ENCODE peak calls at places on chromosome 1, in six cellular contexts. One of them, this sample, is unnamed.

GRCh38 chr1:57839067-57839466 is 415.2 kb upstream of the DAB1 start:
- DNase-seq in stimulated activated CD4-positive, alpha-beta T cell treated with anti-CD3 and anti-CD28 coated beads, Interleukin-4, amount 100 ng/mL, for 4 hours: no peak
- DNase-seq in naive thymus-derived CD8-positive, alpha-beta T cell: no peak
- DNase-seq in frontal cortex: no peak
- DNase-seq in T-helper 2 cell: no peak
- DNase-seq in CD8-positive, alpha-beta memory T cell: no peak
- DNase-seq in this sample: no peak

GRCh38 chr1:162899422-162900168 is 38.6 kb upstream of the CCDC190 start:
- DNase-seq in frontal cortex: no peak
- DNase-seq in CD8-positive, alpha-beta memory T cell: no peak
- DNase-seq in T-helper 2 cell: no peak
- DNase-seq in stimulated activated CD4-positive, alpha-beta T cell treated with anti-CD3 and anti-CD28 coated beads, Interleukin-4, amount 100 ng/mL, for 4 hours: no peak
- DNase-seq in naive thymus-derived CD8-positive, alpha-beta T cell: no peak
- DNase-seq in this sample: peak; percentile 62

GRCh38 chr1:84245566-84245965 is 55.9 kb upstream of the SAMD13 start:
- DNase-seq in T-helper 2 cell: no peak
- DNase-seq in frontal cortex: no peak
- DNase-seq in CD8-positive, alpha-beta memory T cell: no peak
- DNase-seq in naive thymus-derived CD8-positive, alpha-beta T cell: no peak
- DNase-seq in stimulated activated CD4-positive, alpha-beta T cell treated with anti-CD3 and anti-CD28 coated beads, Interleukin-4, amount 100 ng/mL, for 4 hours: no peak
- DNase-seq in this sample: no peak

GRCh38 chr1:200670215-200671118 is 760 bp upstream of the DDX59 start:
- DNase-seq in CD8-positive, alpha-beta memory T cell: no peak
- DNase-seq in stimulated activated CD4-positive, alpha-beta T cell treated with anti-CD3 and anti-CD28 coated beads, Interleukin-4, amount 100 ng/mL, for 4 hours: no peak
- DNase-seq in T-helper 2 cell: no peak
- DNase-seq in frontal cortex: peak; percentile 53
- DNase-seq in naive thymus-derived CD8-positive, alpha-beta T cell: no peak
- DNase-seq in this sample: no peak

GRCh38 chr1:234863596-234863995 is 253.6 kb upstream of the IRF2BP2 start:
- DNase-seq in CD8-positive, alpha-beta memory T cell: no peak
- DNase-seq in naive thymus-derived CD8-positive, alpha-beta T cell: no peak
- DNase-seq in frontal cortex: no peak
- DNase-seq in T-helper 2 cell: no peak
- DNase-seq in stimulated activated CD4-positive, alpha-beta T cell treated with anti-CD3 and anti-CD28 coated beads, Interleukin-4, amount 100 ng/mL, for 4 hours: no peak
- DNase-seq in this sample: peak; percentile 62

GRCh38 chr1:115809847-115810246 is 31.1 kb downstream of the NHLH2 start:
- DNase-seq in naive thymus-derived CD8-positive, alpha-beta T cell: no peak
- DNase-seq in T-helper 2 cell: no peak
- DNase-seq in stimulated activated CD4-positive, alpha-beta T cell treated with anti-CD3 and anti-CD28 coated beads, Interleukin-4, amount 100 ng/mL, for 4 hours: no peak
- DNase-seq in frontal cortex: no peak
- DNase-seq in CD8-positive, alpha-beta memory T cell: no peak
- DNase-seq in this sample: no peak

GRCh38 chr1:232037774-232038388 is 411.3 kb downstream of the DISC1 start:
- DNase-seq in stimulated activated CD4-positive, alpha-beta T cell treated with anti-CD3 and anti-CD28 coated beads, Interleukin-4, amount 100 ng/mL, for 4 hours: no peak
- DNase-seq in T-helper 2 cell: no peak
- DNase-seq in CD8-positive, alpha-beta memory T cell: no peak
- DNase-seq in naive thymus-derived CD8-positive, alpha-beta T cell: no peak
- DNase-seq in frontal cortex: no peak
- DNase-seq in this sample: no peak

GRCh38 chr1:111967886-111968285 is 21.6 kb downstream of the KCND3 start:
- DNase-seq in naive thymus-derived CD8-positive, alpha-beta T cell: no peak
- DNase-seq in T-helper 2 cell: no peak
- DNase-seq in frontal cortex: no peak
- DNase-seq in CD8-positive, alpha-beta memory T cell: no peak
- DNase-seq in stimulated activated CD4-positive, alpha-beta T cell treated with anti-CD3 and anti-CD28 coated beads, Interleukin-4, amount 100 ng/mL, for 4 hours: no peak
- DNase-seq in this sample: no peak

GRCh38 chr1:21219674-21220073 is 43.0 kb upstream of the EIF4G3 start:
- DNase-seq in T-helper 2 cell: no peak
- DNase-seq in CD8-positive, alpha-beta memory T cell: no peak
- DNase-seq in naive thymus-derived CD8-positive, alpha-beta T cell: no peak
- DNase-seq in stimulated activated CD4-positive, alpha-beta T cell treated with anti-CD3 and anti-CD28 coated beads, Interleukin-4, amount 100 ng/mL, for 4 hours: no peak
- DNase-seq in frontal cortex: no peak
- DNase-seq in this sample: no peak

GRCh38 chr1:2840036-2840809 is 38.7 kb upstream of the TTC34 start:
- DNase-seq in T-helper 2 cell: no peak
- DNase-seq in naive thymus-derived CD8-positive, alpha-beta T cell: peak; percentile 88
- DNase-seq in stimulated activated CD4-positive, alpha-beta T cell treated with anti-CD3 and anti-CD28 coated beads, Interleukin-4, amount 100 ng/mL, for 4 hours: peak; percentile 44
- DNase-seq in frontal cortex: no peak
- DNase-seq in CD8-positive, alpha-beta memory T cell: peak; percentile 26
- DNase-seq in this sample: no peak

GRCh38 chr1:19009882-19010321 is 53.4 kb upstream of the IFFO2 start:
- DNase-seq in naive thymus-derived CD8-positive, alpha-beta T cell: no peak
- DNase-seq in stimulated activated CD4-positive, alpha-beta T cell treated with anti-CD3 and anti-CD28 coated beads, Interleukin-4, amount 100 ng/mL, for 4 hours: no peak
- DNase-seq in CD8-positive, alpha-beta memory T cell: no peak
- DNase-seq in frontal cortex: no peak
- DNase-seq in T-helper 2 cell: no peak
- DNase-seq in this sample: peak; percentile 24

GRCh38 chr1:26468911-26469310 is 3.3 kb upstream of the HMGN2 start:
- DNase-seq in naive thymus-derived CD8-positive, alpha-beta T cell: no peak
- DNase-seq in stimulated activated CD4-positive, alpha-beta T cell treated with anti-CD3 and anti-CD28 coated beads, Interleukin-4, amount 100 ng/mL, for 4 hours: no peak
- DNase-seq in T-helper 2 cell: no peak
- DNase-seq in CD8-positive, alpha-beta memory T cell: no peak
- DNase-seq in frontal cortex: no peak
- DNase-seq in this sample: no peak

GRCh38 chr1:55352080-55352800 is 137.1 kb upstream of the USP24 start:
- DNase-seq in stimulated activated CD4-positive, alpha-beta T cell treated with anti-CD3 and anti-CD28 coated beads, Interleukin-4, amount 100 ng/mL, for 4 hours: no peak
- DNase-seq in frontal cortex: no peak
- DNase-seq in naive thymus-derived CD8-positive, alpha-beta T cell: no peak
- DNase-seq in T-helper 2 cell: no peak
- DNase-seq in CD8-positive, alpha-beta memory T cell: no peak
- DNase-seq in this sample: no peak

GRCh38 chr1:230261918-230262650 is 164.0 kb downstream of the PGBD5 start:
- DNase-seq in frontal cortex: no peak
- DNase-seq in naive thymus-derived CD8-positive, alpha-beta T cell: peak; percentile 28
- DNase-seq in stimulated activated CD4-positive, alpha-beta T cell treated with anti-CD3 and anti-CD28 coated beads, Interleukin-4, amount 100 ng/mL, for 4 hours: no peak
- DNase-seq in T-helper 2 cell: no peak
- DNase-seq in CD8-positive, alpha-beta memory T cell: no peak
- DNase-seq in this sample: no peak

GRCh38 chr1:28755701-28756100 is 19.0 kb downstream of the YTHDF2 start:
- DNase-seq in stimulated activated CD4-positive, alpha-beta T cell treated with anti-CD3 and anti-CD28 coated beads, Interleukin-4, amount 100 ng/mL, for 4 hours: no peak
- DNase-seq in frontal cortex: no peak
- DNase-seq in naive thymus-derived CD8-positive, alpha-beta T cell: no peak
- DNase-seq in T-helper 2 cell: no peak
- DNase-seq in CD8-positive, alpha-beta memory T cell: no peak
- DNase-seq in this sample: no peak

GRCh38 chr1:204723131-204723787 is 37.7 kb upstream of the LRRN2 start:
- DNase-seq in stimulated activated CD4-positive, alpha-beta T cell treated with anti-CD3 and anti-CD28 coated beads, Interleukin-4, amount 100 ng/mL, for 4 hours: no peak
- DNase-seq in CD8-positive, alpha-beta memory T cell: no peak
- DNase-seq in naive thymus-derived CD8-positive, alpha-beta T cell: no peak
- DNase-seq in T-helper 2 cell: no peak
- DNase-seq in frontal cortex: peak; percentile 42
- DNase-seq in this sample: peak; percentile 76

GRCh38 chr1:201189085-201189484 is 1.5 kb upstream of the IGFN1 start:
- DNase-seq in frontal cortex: no peak
- DNase-seq in CD8-positive, alpha-beta memory T cell: no peak
- DNase-seq in naive thymus-derived CD8-positive, alpha-beta T cell: no peak
- DNase-seq in stimulated activated CD4-positive, alpha-beta T cell treated with anti-CD3 and anti-CD28 coated beads, Interleukin-4, amount 100 ng/mL, for 4 hours: no peak
- DNase-seq in T-helper 2 cell: no peak
- DNase-seq in this sample: no peak

GRCh38 chr1:154943649-154944421 is 7.3 kb upstream of the PMVK start:
- DNase-seq in CD8-positive, alpha-beta memory T cell: no peak
- DNase-seq in naive thymus-derived CD8-positive, alpha-beta T cell: no peak
- DNase-seq in T-helper 2 cell: no peak
- DNase-seq in stimulated activated CD4-positive, alpha-beta T cell treated with anti-CD3 and anti-CD28 coated beads, Interleukin-4, amount 100 ng/mL, for 4 hours: peak; percentile 39
- DNase-seq in frontal cortex: peak; percentile 57
- DNase-seq in this sample: peak; percentile 24

GRCh38 chr1:216330262-216330661 is 93.0 kb downstream of the USH2A start:
- DNase-seq in stimulated activated CD4-positive, alpha-beta T cell treated with anti-CD3 and anti-CD28 coated beads, Interleukin-4, amount 100 ng/mL, for 4 hours: no peak
- DNase-seq in T-helper 2 cell: no peak
- DNase-seq in naive thymus-derived CD8-positive, alpha-beta T cell: no peak
- DNase-seq in frontal cortex: no peak
- DNase-seq in CD8-positive, alpha-beta memory T cell: no peak
- DNase-seq in this sample: no peak

GRCh38 chr1:22039594-22040347 is 12.7 kb upstream of the CDC42 start:
- DNase-seq in frontal cortex: no peak
- DNase-seq in naive thymus-derived CD8-positive, alpha-beta T cell: peak; percentile 97
- DNase-seq in CD8-positive, alpha-beta memory T cell: peak; percentile 81
- DNase-seq in T-helper 2 cell: peak; percentile 56
- DNase-seq in stimulated activated CD4-positive, alpha-beta T cell treated with anti-CD3 and anti-CD28 coated beads, Interleukin-4, amount 100 ng/mL, for 4 hours: peak; percentile 64
- DNase-seq in this sample: peak; percentile 86

GRCh38 chr1:57163332-57163731 is 197.5 kb upstream of the C8B start:
- DNase-seq in frontal cortex: no peak
- DNase-seq in stimulated activated CD4-positive, alpha-beta T cell treated with anti-CD3 and anti-CD28 coated beads, Interleukin-4, amount 100 ng/mL, for 4 hours: no peak
- DNase-seq in T-helper 2 cell: no peak
- DNase-seq in CD8-positive, alpha-beta memory T cell: no peak
- DNase-seq in naive thymus-derived CD8-positive, alpha-beta T cell: no peak
- DNase-seq in this sample: no peak

GRCh38 chr1:89974211-89974610 is 20.7 kb upstream of the ZNF326 start:
- DNase-seq in T-helper 2 cell: no peak
- DNase-seq in naive thymus-derived CD8-positive, alpha-beta T cell: no peak
- DNase-seq in frontal cortex: no peak
- DNase-seq in stimulated activated CD4-positive, alpha-beta T cell treated with anti-CD3 and anti-CD28 coated beads, Interleukin-4, amount 100 ng/mL, for 4 hours: no peak
- DNase-seq in CD8-positive, alpha-beta memory T cell: no peak
- DNase-seq in this sample: no peak

GRCh38 chr1:183699643-183700160 is 46.6 kb upstream of the APOBEC4 start:
- DNase-seq in frontal cortex: no peak
- DNase-seq in naive thymus-derived CD8-positive, alpha-beta T cell: no peak
- DNase-seq in CD8-positive, alpha-beta memory T cell: no peak
- DNase-seq in T-helper 2 cell: no peak
- DNase-seq in stimulated activated CD4-positive, alpha-beta T cell treated with anti-CD3 and anti-CD28 coated beads, Interleukin-4, amount 100 ng/mL, for 4 hours: no peak
- DNase-seq in this sample: no peak